ENCODE peak calls at places on chromosome 5, in four cellular contexts. One of them, this sample, is unnamed.

GRCh38 chr5:124701873-124702272 is 44.6 kb downstream of the ZNF608 start:
- ATAC-seq in activated T-cell treated with anti-CD3 and anti-CD28 coated beads, Interleukin-2, amount 50 U/mL, for 4 hours: no peak
- ATAC-seq in activated CD8-positive, alpha-beta T cell treated with anti-CD3 and anti-CD28 coated beads for 36 hours: no peak
- ATAC-seq in natural killer cell: no peak
- ATAC-seq in this sample: no peak

GRCh38 chr5:16508730-16509531 is 43.3 kb upstream of the ZNF622 start:
- ATAC-seq in activated T-cell treated with anti-CD3 and anti-CD28 coated beads, Interleukin-2, amount 50 U/mL, for 4 hours: no peak
- ATAC-seq in activated CD8-positive, alpha-beta T cell treated with anti-CD3 and anti-CD28 coated beads for 36 hours: no peak
- ATAC-seq in natural killer cell: no peak
- ATAC-seq in this sample: no peak

GRCh38 chr5:151598556-151598955 is 7.4 kb upstream of the FAT2 start:
- ATAC-seq in natural killer cell: no peak
- ATAC-seq in activated T-cell treated with anti-CD3 and anti-CD28 coated beads, Interleukin-2, amount 50 U/mL, for 4 hours: no peak
- ATAC-seq in activated CD8-positive, alpha-beta T cell treated with anti-CD3 and anti-CD28 coated beads for 36 hours: no peak
- ATAC-seq in this sample: no peak

GRCh38 chr5:1105350-1106265 is 6.3 kb downstream of the SLC12A7 start:
- ATAC-seq in activated CD8-positive, alpha-beta T cell treated with anti-CD3 and anti-CD28 coated beads for 36 hours: peak
- ATAC-seq in natural killer cell: peak
- ATAC-seq in activated T-cell treated with anti-CD3 and anti-CD28 coated beads, Interleukin-2, amount 50 U/mL, for 4 hours: peak
- ATAC-seq in this sample: no peak

GRCh38 chr5:112576298-112576925 is 157.3 kb upstream of the EPB41L4A start:
- ATAC-seq in activated T-cell treated with anti-CD3 and anti-CD28 coated beads, Interleukin-2, amount 50 U/mL, for 4 hours: no peak
- ATAC-seq in activated CD8-positive, alpha-beta T cell treated with anti-CD3 and anti-CD28 coated beads for 36 hours: no peak
- ATAC-seq in natural killer cell: no peak
- ATAC-seq in this sample: no peak

GRCh38 chr5:127001621-127002296 is 28.6 kb downstream of the MARCHF3 start:
- ATAC-seq in activated CD8-positive, alpha-beta T cell treated with anti-CD3 and anti-CD28 coated beads for 36 hours: no peak
- ATAC-seq in activated T-cell treated with anti-CD3 and anti-CD28 coated beads, Interleukin-2, amount 50 U/mL, for 4 hours: no peak
- ATAC-seq in natural killer cell: no peak
- ATAC-seq in this sample: no peak

GRCh38 chr5:31382051-31382878 is 149.6 kb downstream of the DROSHA start:
- ATAC-seq in natural killer cell: no peak
- ATAC-seq in activated CD8-positive, alpha-beta T cell treated with anti-CD3 and anti-CD28 coated beads for 36 hours: no peak
- ATAC-seq in activated T-cell treated with anti-CD3 and anti-CD28 coated beads, Interleukin-2, amount 50 U/mL, for 4 hours: no peak
- ATAC-seq in this sample: no peak

GRCh38 chr5:97636766-97637165 is 453.7 kb upstream of the RIOK2 start:
- ATAC-seq in activated CD8-positive, alpha-beta T cell treated with anti-CD3 and anti-CD28 coated beads for 36 hours: no peak
- ATAC-seq in activated T-cell treated with anti-CD3 and anti-CD28 coated beads, Interleukin-2, amount 50 U/mL, for 4 hours: no peak
- ATAC-seq in natural killer cell: no peak
- ATAC-seq in this sample: no peak

GRCh38 chr5:156402387-156402921 is 75.5 kb downstream of the SGCD start:
- ATAC-seq in activated CD8-positive, alpha-beta T cell treated with anti-CD3 and anti-CD28 coated beads for 36 hours: peak
- ATAC-seq in natural killer cell: peak
- ATAC-seq in activated T-cell treated with anti-CD3 and anti-CD28 coated beads, Interleukin-2, amount 50 U/mL, for 4 hours: peak
- ATAC-seq in this sample: peak

GRCh38 chr5:56029457-56029856 is 34.7 kb upstream of the IL6ST start:
- ATAC-seq in natural killer cell: no peak
- ATAC-seq in activated T-cell treated with anti-CD3 and anti-CD28 coated beads, Interleukin-2, amount 50 U/mL, for 4 hours: no peak
- ATAC-seq in activated CD8-positive, alpha-beta T cell treated with anti-CD3 and anti-CD28 coated beads for 36 hours: no peak
- ATAC-seq in this sample: no peak

GRCh38 chr5:10665799-10666198 is 95.2 kb downstream of the DAP start:
- ATAC-seq in activated CD8-positive, alpha-beta T cell treated with anti-CD3 and anti-CD28 coated beads for 36 hours: no peak
- ATAC-seq in natural killer cell: no peak
- ATAC-seq in activated T-cell treated with anti-CD3 and anti-CD28 coated beads, Interleukin-2, amount 50 U/mL, for 4 hours: no peak
- ATAC-seq in this sample: no peak

GRCh38 chr5:2751592-2752021 is at the start of gene IRX2:
- ATAC-seq in activated T-cell treated with anti-CD3 and anti-CD28 coated beads, Interleukin-2, amount 50 U/mL, for 4 hours: no peak
- ATAC-seq in natural killer cell: no peak
- ATAC-seq in activated CD8-positive, alpha-beta T cell treated with anti-CD3 and anti-CD28 coated beads for 36 hours: no peak
- ATAC-seq in this sample: peak

GRCh38 chr5:33273985-33274384 is 166.8 kb upstream of the TARS1 start:
- ATAC-seq in activated CD8-positive, alpha-beta T cell treated with anti-CD3 and anti-CD28 coated beads for 36 hours: no peak
- ATAC-seq in activated T-cell treated with anti-CD3 and anti-CD28 coated beads, Interleukin-2, amount 50 U/mL, for 4 hours: no peak
- ATAC-seq in natural killer cell: no peak
- ATAC-seq in this sample: peak

GRCh38 chr5:160477266-160477970 is 55.8 kb downstream of the PTTG1 start:
- ATAC-seq in natural killer cell: peak
- ATAC-seq in activated CD8-positive, alpha-beta T cell treated with anti-CD3 and anti-CD28 coated beads for 36 hours: no peak
- ATAC-seq in activated T-cell treated with anti-CD3 and anti-CD28 coated beads, Interleukin-2, amount 50 U/mL, for 4 hours: peak
- ATAC-seq in this sample: no peak

GRCh38 chr5:104247260-104247659 is 684.7 kb upstream of the NUDT12 start:
- ATAC-seq in activated T-cell treated with anti-CD3 and anti-CD28 coated beads, Interleukin-2, amount 50 U/mL, for 4 hours: no peak
- ATAC-seq in natural killer cell: no peak
- ATAC-seq in activated CD8-positive, alpha-beta T cell treated with anti-CD3 and anti-CD28 coated beads for 36 hours: no peak
- ATAC-seq in this sample: no peak

GRCh38 chr5:149455889-149456409 is 76.9 kb upstream of the IL17B start:
- ATAC-seq in activated T-cell treated with anti-CD3 and anti-CD28 coated beads, Interleukin-2, amount 50 U/mL, for 4 hours: peak
- ATAC-seq in natural killer cell: no peak
- ATAC-seq in activated CD8-positive, alpha-beta T cell treated with anti-CD3 and anti-CD28 coated beads for 36 hours: peak
- ATAC-seq in this sample: peak

GRCh38 chr5:119285070-119285916 is 70.5 kb upstream of the TNFAIP8 start:
- ATAC-seq in activated CD8-positive, alpha-beta T cell treated with anti-CD3 and anti-CD28 coated beads for 36 hours: no peak
- ATAC-seq in natural killer cell: no peak
- ATAC-seq in activated T-cell treated with anti-CD3 and anti-CD28 coated beads, Interleukin-2, amount 50 U/mL, for 4 hours: no peak
- ATAC-seq in this sample: no peak

GRCh38 chr5:100797863-100798262 is 105.2 kb downstream of the ST8SIA4 start:
- ATAC-seq in activated CD8-positive, alpha-beta T cell treated with anti-CD3 and anti-CD28 coated beads for 36 hours: no peak
- ATAC-seq in activated T-cell treated with anti-CD3 and anti-CD28 coated beads, Interleukin-2, amount 50 U/mL, for 4 hours: no peak
- ATAC-seq in natural killer cell: no peak
- ATAC-seq in this sample: peak

GRCh38 chr5:72252574-72253155 is 67.4 kb downstream of the MRPS27 start:
- ATAC-seq in activated CD8-positive, alpha-beta T cell treated with anti-CD3 and anti-CD28 coated beads for 36 hours: no peak
- ATAC-seq in natural killer cell: no peak
- ATAC-seq in activated T-cell treated with anti-CD3 and anti-CD28 coated beads, Interleukin-2, amount 50 U/mL, for 4 hours: no peak
- ATAC-seq in this sample: no peak

GRCh38 chr5:5524327-5524726 is 101.8 kb downstream of the ICE1 start:
- ATAC-seq in natural killer cell: no peak
- ATAC-seq in activated T-cell treated with anti-CD3 and anti-CD28 coated beads, Interleukin-2, amount 50 U/mL, for 4 hours: no peak
- ATAC-seq in activated CD8-positive, alpha-beta T cell treated with anti-CD3 and anti-CD28 coated beads for 36 hours: no peak
- ATAC-seq in this sample: no peak

GRCh38 chr5:17838506-17838905 is 204.2 kb downstream of the TAF11L14 start:
- ATAC-seq in activated CD8-positive, alpha-beta T cell treated with anti-CD3 and anti-CD28 coated beads for 36 hours: no peak
- ATAC-seq in activated T-cell treated with anti-CD3 and anti-CD28 coated beads, Interleukin-2, amount 50 U/mL, for 4 hours: no peak
- ATAC-seq in natural killer cell: no peak
- ATAC-seq in this sample: no peak

GRCh38 chr5:120405923-120406322 is 58.2 kb upstream of the PRR16 start:
- ATAC-seq in activated CD8-positive, alpha-beta T cell treated with anti-CD3 and anti-CD28 coated beads for 36 hours: peak
- ATAC-seq in activated T-cell treated with anti-CD3 and anti-CD28 coated beads, Interleukin-2, amount 50 U/mL, for 4 hours: no peak
- ATAC-seq in natural killer cell: no peak
- ATAC-seq in this sample: no peak

GRCh38 chr5:102152906-102153787 is 142.9 kb downstream of the SLCO4C1 start:
- ATAC-seq in activated T-cell treated with anti-CD3 and anti-CD28 coated beads, Interleukin-2, amount 50 U/mL, for 4 hours: no peak
- ATAC-seq in natural killer cell: peak
- ATAC-seq in activated CD8-positive, alpha-beta T cell treated with anti-CD3 and anti-CD28 coated beads for 36 hours: peak
- ATAC-seq in this sample: peak

GRCh38 chr5:57303985-57304384 is 130.1 kb downstream of the GPBP1 start:
- ATAC-seq in natural killer cell: no peak
- ATAC-seq in activated T-cell treated with anti-CD3 and anti-CD28 coated beads, Interleukin-2, amount 50 U/mL, for 4 hours: no peak
- ATAC-seq in activated CD8-positive, alpha-beta T cell treated with anti-CD3 and anti-CD28 coated beads for 36 hours: no peak
- ATAC-seq in this sample: no peak

GRCh38 chr5:125160787-125161502 is 414.5 kb upstream of the ZNF608 start:
- ATAC-seq in activated CD8-positive, alpha-beta T cell treated with anti-CD3 and anti-CD28 coated beads for 36 hours: no peak
- ATAC-seq in natural killer cell: no peak
- ATAC-seq in activated T-cell treated with anti-CD3 and anti-CD28 coated beads, Interleukin-2, amount 50 U/mL, for 4 hours: no peak
- ATAC-seq in this sample: no peak

GRCh38 chr5:147733075-147733474 is 49.5 kb downstream of the JAKMIP2 start:
- ATAC-seq in activated T-cell treated with anti-CD3 and anti-CD28 coated beads, Interleukin-2, amount 50 U/mL, for 4 hours: no peak
- ATAC-seq in natural killer cell: no peak
- ATAC-seq in activated CD8-positive, alpha-beta T cell treated with anti-CD3 and anti-CD28 coated beads for 36 hours: no peak
- ATAC-seq in this sample: no peak

GRCh38 chr5:95918421-95919006 is 43.1 kb downstream of the ELL2 start:
- ATAC-seq in natural killer cell: no peak
- ATAC-seq in activated CD8-positive, alpha-beta T cell treated with anti-CD3 and anti-CD28 coated beads for 36 hours: no peak
- ATAC-seq in activated T-cell treated with anti-CD3 and anti-CD28 coated beads, Interleukin-2, amount 50 U/mL, for 4 hours: no peak
- ATAC-seq in this sample: no peak

This sample was measured in esophagus mucosa.